ENCODE peak calls at places on chromosome 9, in five cellular contexts. E is psoas muscle, U is coronary artery, G is right lobe of liver, M is kidney epithelial cell. F is an unnamed sample.

GRCh38 chr9:84371737-84372136 is 31.2 kb upstream of the SLC28A3 start:
- DNase-seq in E (no peak), U (peak; percentile 77), G (no peak), M (peak; percentile 44), F (no peak)

GRCh38 chr9:127520941-127521918 is 69.9 kb downstream of the LRSAM1 start:
- DNase-seq in E (no peak), U (peak; percentile 74), G (peak; percentile 57), M (no peak), F (peak; percentile 91)

GRCh38 chr9:27749838-27750237 is 176.6 kb upstream of the C9orf72 start:
- DNase-seq in E (no peak), U (no peak), G (no peak), M (no peak), F (no peak)

GRCh38 chr9:7226007-7226670 is 468.4 kb downstream of the KDM4C start:
- DNase-seq in E (no peak), U (no peak), G (no peak), M (no peak), F (no peak)

GRCh38 chr9:132590318-132591182 is 8.1 kb downstream of the BARHL1 start:
- DNase-seq in E (no peak), U (no peak), G (peak; percentile 42), M (no peak), F (no peak)

GRCh38 chr9:120480707-120481106 is 99.3 kb downstream of the CDK5RAP2 start:
- DNase-seq in E (no peak), U (no peak), G (no peak), M (peak; percentile 10), F (no peak)

GRCh38 chr9:118785456-118785855 is 583.8 kb downstream of the BRINP1 start:
- DNase-seq in E (no peak), U (no peak), G (no peak), M (no peak), F (no peak)

GRCh38 chr9:68697846-68698245 is 7.2 kb upstream of the PIP5K1B start:
- DNase-seq in E (no peak), U (no peak), G (no peak), M (no peak), F (no peak)

GRCh38 chr9:79617395-79617794 is 45.6 kb downstream of the TLE4 start:
- DNase-seq in E (no peak), U (no peak), G (no peak), M (no peak), F (no peak)

GRCh38 chr9:14437336-14438231 is 123.6 kb upstream of the NFIB start:
- DNase-seq in E (no peak), U (no peak), G (no peak), M (no peak), F (no peak)

GRCh38 chr9:76459691-76460635 is 981 bp downstream of the GCNT1 start:
- DNase-seq in E (peak; percentile 21), U (no peak), G (peak; percentile 57), M (no peak), F (no peak)

GRCh38 chr9:86947146-86948081 is at the start of gene GAS1:
- DNase-seq in E (peak; percentile 88), U (peak; percentile 90), G (peak; percentile 90), M (peak; percentile 80), F (peak; percentile 98)

GRCh38 chr9:93200989-93201339 is 17.0 kb downstream of the WNK2 start:
- DNase-seq in E (no peak), U (no peak), G (no peak), M (no peak), F (no peak)

GRCh38 chr9:23821400-23822181 is 4.4 kb downstream of the ELAVL2 start:
- DNase-seq in E (peak; percentile 17), U (no peak), G (no peak), M (no peak), F (no peak)

GRCh38 chr9:74838351-74838750 is 49.4 kb downstream of the TRPM6 start:
- DNase-seq in E (no peak), U (no peak), G (no peak), M (no peak), F (no peak)

GRCh38 chr9:99019523-99020331 is 76.0 kb downstream of the COL15A1 start:
- DNase-seq in E (no peak), U (no peak), G (no peak), M (peak; percentile 91), F (no peak)

GRCh38 chr9:995776-996175 is 19.3 kb downstream of the DMRT3 start:
- DNase-seq in E (no peak), U (no peak), G (no peak), M (peak; percentile 82), F (no peak)

GRCh38 chr9:94993141-94993820 is 266.8 kb downstream of the AOPEP start:
- DNase-seq in E (no peak), U (no peak), G (no peak), M (no peak), F (no peak)

GRCh38 chr9:2377135-2377534 is 244.5 kb upstream of the VLDLR start:
- DNase-seq in E (no peak), U (no peak), G (no peak), M (no peak), F (no peak)

GRCh38 chr9:96619491-96620154 is at the start of gene CDC14B:
- DNase-seq in E (peak; percentile 84), U (peak; percentile 85), G (peak; percentile 93), M (peak; percentile 85), F (peak; percentile 92)

GRCh38 chr9:133690111-133690561 is 48.0 kb downstream of the SARDH start:
- DNase-seq in E (peak; percentile 2), U (no peak), G (peak; percentile 44), M (peak; percentile 23), F (no peak)

GRCh38 chr9:90846770-90847419 is 45.3 kb downstream of the SYK start:
- DNase-seq in E (no peak), U (no peak), G (no peak), M (no peak), F (peak; percentile 34)

GRCh38 chr9:37669232-37669631 is 18.5 kb downstream of the FRMPD1 start:
- DNase-seq in E (no peak), U (no peak), G (no peak), M (no peak), F (no peak)

GRCh38 chr9:129839324-129840023 is 4.2 kb downstream of the USP20 start:
- DNase-seq in E (no peak), U (no peak), G (no peak), M (no peak), F (no peak)

GRCh38 chr9:99635032-99635431 is 186.7 kb upstream of the NR4A3 start:
- DNase-seq in E (no peak), U (no peak), G (no peak), M (no peak), F (no peak)

GRCh38 chr9:97479496-97480159 is 21.8 kb upstream of the TMOD1 start:
- DNase-seq in E (no peak), U (no peak), G (no peak), M (no peak), F (no peak)

GRCh38 chr9:35619800-35620158 is 1.6 kb upstream of the CD72 start:
- DNase-seq in E (no peak), U (no peak), G (no peak), M (no peak), F (no peak)

GRCh38 chr9:77215874-77216273 is 38.5 kb downstream of the VPS13A start:
- DNase-seq in E (no peak), U (no peak), G (no peak), M (no peak), F (no peak)

GRCh38 chr9:137127301-137128157 is 11.4 kb upstream of the GRIN1 start:
- DNase-seq in E (no peak), U (no peak), G (no peak), M (no peak), F (no peak)

GRCh38 chr9:34386656-34387055 is 10.0 kb upstream of the MYORG start:
- DNase-seq in E (no peak), U (peak; percentile 53), G (no peak), M (no peak), F (no peak)

GRCh38 chr9:69455311-69455710 is 130.3 kb downstream of the ENTREP1 start:
- DNase-seq in E (no peak), U (peak; percentile 52), G (no peak), M (no peak), F (no peak)

DNA sequence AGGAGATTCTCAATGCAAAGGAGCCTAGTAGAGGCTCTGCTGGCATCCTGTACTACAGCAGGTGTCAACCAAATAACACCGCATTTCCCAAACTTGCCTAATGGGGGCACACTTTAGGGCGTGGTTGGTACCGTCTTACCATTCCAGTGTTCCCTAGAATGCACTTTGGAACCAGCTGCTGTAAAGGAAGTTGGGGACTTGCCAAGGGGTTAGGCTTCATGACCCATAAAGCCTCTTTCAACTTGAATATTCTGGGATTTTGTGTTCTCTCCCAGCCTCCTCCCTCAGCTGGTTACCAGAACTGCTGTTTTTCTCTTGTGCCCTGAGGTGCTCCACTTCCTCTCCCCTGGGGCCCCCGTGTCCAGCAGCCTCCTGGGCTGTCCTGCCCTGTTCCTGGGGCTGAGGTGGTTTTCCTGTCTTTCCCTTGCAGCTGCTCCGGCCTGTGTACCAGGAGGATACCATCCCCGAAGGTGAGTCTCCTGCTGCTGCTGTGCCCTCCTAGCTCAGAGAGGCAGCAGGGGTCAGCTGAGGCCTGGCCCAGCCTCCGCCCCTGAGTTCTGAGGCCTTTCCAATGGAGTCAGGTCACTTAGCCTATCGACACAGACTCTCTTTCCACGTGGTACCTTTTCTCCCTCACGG is 44.7 kb downstream of the RGS3 start:
- DNase-seq in E (no peak), U (no peak), G (no peak), M (no peak), F (no peak)
- TF ChIP-seq CTCF in E (no peak), U (no peak), G (peak; percentile 12), M (peak; percentile 29), F (no peak)

GRCh38 chr9:124439661-124440243 is 10.5 kb upstream of the ADGRD2 start:
- DNase-seq in E (no peak), U (peak; percentile 45), G (no peak), M (no peak), F (no peak)

GRCh38 chr9:124442360-124442759 is 7.9 kb upstream of the ADGRD2 start:
- DNase-seq in E (no peak), U (peak; percentile 14), G (no peak), M (no peak), F (no peak)

GRCh38 chr9:124442826-124443225 is 7.4 kb upstream of the ADGRD2 start:
- DNase-seq in E (no peak), U (peak; percentile 11), G (no peak), M (no peak), F (no peak)

GRCh38 chr9:124440786-124441185 is 9.5 kb upstream of the ADGRD2 start:
- DNase-seq in E (no peak), U (peak; percentile 55), G (no peak), M (no peak), F (no peak)

DNA sequence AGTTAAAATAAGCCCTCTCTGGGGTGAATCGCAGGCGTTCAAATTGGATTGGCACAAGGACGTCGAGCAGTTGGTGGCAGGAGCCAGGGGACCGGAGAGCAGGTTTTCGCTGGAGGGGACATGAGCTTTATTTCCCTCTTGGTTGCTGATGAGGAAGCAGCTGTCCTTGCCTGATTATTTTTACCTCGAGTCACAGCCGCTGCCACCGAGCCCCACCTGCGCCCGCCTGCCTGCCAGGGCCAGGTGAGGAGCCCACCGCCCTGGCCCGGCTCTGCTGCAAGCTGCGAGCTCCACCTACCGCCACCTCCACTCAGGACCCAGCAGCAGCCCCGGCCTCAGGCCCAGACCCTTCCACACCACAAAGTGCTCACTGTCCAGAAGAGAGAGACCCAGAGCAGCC is 9.0 kb upstream of the ADGRD2 start:
- DNase-seq in E (no peak), U (peak; percentile 22), G (peak; percentile 30), M (no peak), F (no peak)
- TF ChIP-seq CTCF in E (no peak), U (no peak), G (no peak), M (no peak), F (no peak)

GRCh38 chr9:124251605-124252366 is 6.0 kb upstream of the NEK6 start:
- DNase-seq in E (no peak), U (no peak), G (no peak), M (peak; percentile 56), F (no peak)
- TF ChIP-seq CTCF in E (no peak), U (no peak), G (no peak), M (peak; percentile 12), F (no peak)

GRCh38 chr9:81634915-81635516 is 54.3 kb downstream of the TLE1 start:
- DNase-seq in E (no peak), U (no peak), G (no peak), M (no peak), F (no peak)
- TF ChIP-seq CTCF in E (no peak), U (no peak), G (no peak), M (no peak), F (no peak)

F was measured in osteocyte.